ENCODE peak calls at places on chromosomes 13 and 19, in nine cellular contexts. J is IMR-90; U is effector memory CD4-positive, alpha-beta T cell; S is heart left ventricle; R is breast epithelium; Z is sigmoid colon; B is cardiac muscle cell; V is PC-9; K is thoracic aorta. P is an unnamed sample.

GRCh38 chr13:94033098-94033497 is 446.4 kb downstream of the DCT start:
- DNase-seq in J (no peak), U (no peak), S (no peak), R (no peak), Z (no peak), B (no peak), V (no peak), K (no peak), P (no peak)

GRCh38 chr19:35689836-35690235 is 14.5 kb upstream of the ZBTB32 start:
- DNase-seq in J (no peak), U (no peak), S (no peak), R (no peak), Z (no peak), B (no peak), V (no peak), K (no peak), P (no peak)

GRCh38 chr13:67147257-67148218 is 82.6 kb downstream of the PCDH9 start:
- DNase-seq in J (peak; percentile 72), U (no peak), S (no peak), R (no peak), Z (no peak), B (peak; percentile 34), V (no peak), K (no peak), P (no peak)

GRCh38 chr13:49812806-49813205 is 20.3 kb upstream of the KPNA3 start:
- DNase-seq in J (no peak), U (no peak), S (no peak), R (no peak), Z (no peak), B (no peak), V (no peak), K (no peak), P (no peak)

GRCh38 chr13:43134896-43135295 is 111.5 kb downstream of the DNAJC15 start:
- DNase-seq in J (no peak), U (no peak), S (no peak), R (no peak), Z (no peak), B (no peak), V (no peak), K (no peak), P (no peak)

GRCh38 chr13:78497702-78498319 is 105.5 kb downstream of the POU4F1 start:
- DNase-seq in J (no peak), U (no peak), S (no peak), R (no peak), Z (no peak), B (no peak), V (no peak), K (no peak), P (no peak)

GRCh38 chr19:54457773-54458647 is 5.6 kb downstream of the LENG9 start:
- DNase-seq in J (no peak), U (no peak), S (no peak), R (no peak), Z (peak; percentile 29), B (no peak), V (no peak), K (no peak), P (no peak)

GRCh38 chr13:25971499-25972145 is 80.2 kb downstream of the SHISA2 start:
- DNase-seq in J (no peak), U (peak; percentile 11), S (no peak), R (no peak), Z (no peak), B (no peak), V (no peak), K (no peak), P (no peak)

GRCh38 chr13:28819046-28819747 is 942 bp upstream of the MTUS2 start:
- DNase-seq in J (peak; percentile 12), U (no peak), S (no peak), R (no peak), Z (no peak), B (peak; percentile 57), V (no peak), K (no peak), P (no peak)

GRCh38 chr19:55206664-55207500 is 2.4 kb downstream of the PTPRH start:
- DNase-seq in J (peak; percentile 86), U (no peak), S (peak; percentile 86), R (peak; percentile 68), Z (peak; percentile 86), B (peak; percentile 87), V (peak; percentile 95), K (no peak), P (no peak)

GRCh38 chr13:22198656-22199217 is 527.9 kb downstream of the FGF9 start:
- DNase-seq in J (no peak), U (no peak), S (no peak), R (no peak), Z (no peak), B (no peak), V (no peak), K (no peak), P (no peak)

GRCh38 chr19:11261431-11261901 is 858 bp downstream of the DOCK6 start:
- DNase-seq in J (no peak), U (no peak), S (peak; percentile 53), R (no peak), Z (no peak), B (no peak), V (no peak), K (no peak), P (no peak)

GRCh38 chr13:99153219-99153618 is 47.4 kb upstream of the UBAC2 start:
- DNase-seq in J (no peak), U (no peak), S (no peak), R (no peak), Z (no peak), B (no peak), V (no peak), K (no peak), P (no peak)

GRCh38 chr19:547836-548720 is 4.2 kb downstream of the GZMM start:
- DNase-seq in J (no peak), U (no peak), S (no peak), R (no peak), Z (no peak), B (no peak), V (no peak), K (no peak), P (no peak)

GRCh38 chr13:109900320-109900719 is 113.9 kb upstream of the IRS2 start:
- DNase-seq in J (no peak), U (no peak), S (no peak), R (no peak), Z (no peak), B (no peak), V (no peak), K (no peak), P (no peak)

GRCh38 chr13:29684441-29684840 is 89.0 kb upstream of the SLC7A1 start:
- DNase-seq in J (peak; percentile 34), U (no peak), S (no peak), R (no peak), Z (no peak), B (no peak), V (no peak), K (no peak), P (no peak)

GRCh38 chr19:50461066-50461875 is 15.0 kb upstream of the EMC10 start:
- DNase-seq in J (peak; percentile 64), U (peak; percentile 26), S (peak; percentile 38), R (peak; percentile 65), Z (no peak), B (peak; percentile 69), V (peak; percentile 65), K (no peak), P (peak; percentile 34)

GRCh38 chr19:9883231-9883758 is 48.2 kb downstream of the PIN1 start:
- DNase-seq in J (no peak), U (no peak), S (no peak), R (no peak), Z (no peak), B (no peak), V (peak; percentile 50), K (no peak), P (no peak)

DNA sequence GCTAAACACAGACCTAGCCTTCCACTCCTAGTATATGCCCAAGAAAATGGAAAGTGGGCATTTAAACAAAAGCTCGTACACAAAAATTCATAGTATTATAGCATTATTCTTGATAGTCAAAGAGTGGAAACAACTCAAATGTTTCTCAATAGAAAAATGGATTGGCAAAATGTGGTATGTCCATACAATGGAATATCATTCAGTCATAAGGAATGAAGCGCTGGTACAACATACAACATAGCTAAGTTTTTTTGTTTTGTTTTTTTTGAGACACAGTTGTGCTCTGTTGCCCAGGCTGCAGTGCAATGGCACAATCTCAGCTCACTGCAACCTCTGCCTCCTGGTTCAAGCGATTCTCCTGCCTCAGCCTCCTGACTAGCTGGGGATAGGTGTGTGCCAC is 11.9 kb downstream of the ZNF558 start:
- DNase-seq in J (no peak), U (no peak), S (no peak), R (no peak), Z (no peak), B (no peak), V (no peak), K (no peak), P (no peak)
- H3K27ac ChIP-seq in J (no peak overlapping the region), U (no peak overlapping the region), S (no peak overlapping the region), R (no peak overlapping the region), Z (peak overlapping the region; percentile 85), B (no peak overlapping the region), V (no peak overlapping the region), K (no peak overlapping the region), P (no peak overlapping the region)

GRCh38 chr13:71378992-71379905 is 487.8 kb downstream of the DACH1 start:
- DNase-seq in J (no peak), U (no peak), S (no peak), R (no peak), Z (no peak), B (no peak), V (no peak), K (no peak), P (no peak)
- H3K27ac ChIP-seq in J (peak overlapping the region; percentile 63), U (no peak overlapping the region), S (peak overlapping the region; percentile 33), R (peak overlapping the region; percentile 49), Z (no peak overlapping the region), B (no peak overlapping the region), V (no peak overlapping the region), K (no peak overlapping the region), P (no peak overlapping the region)

DNA sequence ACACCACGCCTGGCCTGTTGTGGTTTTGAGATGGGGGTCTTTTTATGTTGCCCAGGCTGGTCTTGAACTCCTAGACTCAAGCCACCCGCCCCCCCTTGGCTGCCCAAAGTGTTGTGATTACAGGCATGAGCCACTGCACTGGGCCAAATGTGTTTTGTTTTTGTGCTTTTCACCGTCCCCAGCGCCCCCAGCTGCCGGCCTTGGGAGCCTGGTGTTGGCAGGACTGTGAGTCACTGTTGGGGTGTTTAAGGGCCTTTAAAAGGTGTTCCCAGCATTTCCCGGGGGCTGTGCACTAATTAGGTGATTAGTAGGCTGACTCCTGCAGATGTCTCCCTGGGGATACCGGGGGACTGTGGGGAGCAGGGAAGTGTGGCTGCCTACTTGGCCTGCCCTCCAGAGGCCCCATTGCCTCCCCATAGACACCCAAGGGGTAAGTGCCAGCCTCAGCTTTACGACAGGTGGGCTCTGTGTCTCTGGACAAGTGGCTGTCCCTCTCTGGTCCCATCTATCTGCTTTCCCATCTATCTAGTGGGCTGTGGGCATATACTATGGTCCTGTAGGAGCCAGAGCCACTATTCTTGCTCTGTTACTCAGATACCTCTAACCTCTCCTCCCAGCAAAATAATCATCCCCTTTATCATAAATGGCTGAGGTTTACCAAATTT is 11.8 kb upstream of the TLE5 start:
- DNase-seq in J (no peak), U (no peak), S (no peak), R (no peak), Z (no peak), B (no peak), V (no peak), K (no peak), P (no peak)
- H3K27ac ChIP-seq in J (no peak overlapping the region), U (no peak overlapping the region), S (no peak overlapping the region), R (no peak overlapping the region), Z (no peak overlapping the region), B (no peak overlapping the region), V (no peak overlapping the region), K (no peak overlapping the region), P (no peak overlapping the region)

DNA sequence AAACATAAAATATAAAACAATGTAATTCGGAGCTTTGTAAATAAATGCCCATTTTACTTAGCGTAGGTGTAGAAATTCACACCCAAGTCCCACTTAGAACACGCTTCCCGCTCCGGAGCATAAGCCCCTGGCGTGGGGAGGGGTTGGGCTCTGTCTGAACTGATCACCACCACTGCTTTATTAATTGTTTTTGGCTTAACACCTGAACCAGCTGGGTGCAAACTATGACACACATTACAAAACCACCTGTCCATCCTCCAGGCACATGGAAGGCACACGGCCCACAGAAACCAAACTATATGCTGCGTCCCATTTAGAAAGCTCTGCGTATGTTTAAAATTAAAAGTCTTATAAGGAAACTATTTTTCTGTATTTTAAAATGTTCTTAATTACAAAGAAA is 25.9 kb downstream of the RASA3 start:
- DNase-seq in J (no peak), U (no peak), S (no peak), R (peak; percentile 39), Z (no peak), B (no peak), V (no peak), K (no peak), P (no peak)
- H3K27ac ChIP-seq in J (peak overlapping the region; percentile 39), U (peak overlapping the region; percentile 16), S (no peak overlapping the region), R (no peak overlapping the region), Z (no peak overlapping the region), B (peak overlapping the region; percentile 75), V (no peak overlapping the region), K (no peak overlapping the region), P (no peak overlapping the region)

P was measured in CD8-positive, alpha-beta T cell.